ENCODE peak calls at places on chromosomes 7 and 10, in ten cellular contexts. One of them, this sample, is unnamed.

GRCh38 chr7:127938588-127938987 is 92.6 kb downstream of the LRRC4 start:
- DNase-seq in globus pallidus: no peak
- DNase-seq in tibial nerve: no peak
- DNase-seq in H9: no peak
- DNase-seq in hippocampal formation: no peak
- DNase-seq in AG20443: peak
- DNase-seq in mesenchymal stem cell: peak
- DNase-seq in germinal center: no peak
- DNase-seq in SW480: peak
- DNase-seq in occipital lobe: no peak
- DNase-seq in this sample: peak

GRCh38 chr10:78149193-78149592 is 115.5 kb downstream of the RPS24 start:
- DNase-seq in hippocampal formation: no peak
- DNase-seq in AG20443: peak
- DNase-seq in H9: no peak
- DNase-seq in tibial nerve: no peak
- DNase-seq in mesenchymal stem cell: peak
- DNase-seq in globus pallidus: no peak
- DNase-seq in germinal center: no peak
- DNase-seq in SW480: no peak
- DNase-seq in occipital lobe: no peak
- DNase-seq in this sample: no peak

GRCh38 chr10:44752451-44753441 is 158.4 kb upstream of the TMEM72 start:
- DNase-seq in occipital lobe: no peak
- DNase-seq in AG20443: peak
- DNase-seq in SW480: peak
- DNase-seq in mesenchymal stem cell: peak
- DNase-seq in H9: no peak
- DNase-seq in globus pallidus: no peak
- DNase-seq in germinal center: no peak
- DNase-seq in hippocampal formation: no peak
- DNase-seq in tibial nerve: no peak
- DNase-seq in this sample: no peak

GRCh38 chr7:1924185-1924817 is 254.2 kb downstream of the ELFN1 start:
- DNase-seq in AG20443: no peak
- DNase-seq in globus pallidus: no peak
- DNase-seq in tibial nerve: no peak
- DNase-seq in mesenchymal stem cell: peak
- DNase-seq in SW480: no peak
- DNase-seq in germinal center: no peak
- DNase-seq in occipital lobe: no peak
- DNase-seq in H9: no peak
- DNase-seq in hippocampal formation: no peak
- DNase-seq in this sample: no peak

GRCh38 chr7:98418271-98418635 is 17.4 kb upstream of the BAIAP2L1 start:
- DNase-seq in germinal center: no peak
- DNase-seq in SW480: no peak
- DNase-seq in tibial nerve: no peak
- DNase-seq in mesenchymal stem cell: peak
- DNase-seq in hippocampal formation: no peak
- DNase-seq in H9: no peak
- DNase-seq in globus pallidus: no peak
- DNase-seq in occipital lobe: no peak
- DNase-seq in AG20443: peak
- DNase-seq in this sample: no peak

GRCh38 chr7:120996333-120996982 is 7.9 kb downstream of the CPED1 start:
- DNase-seq in SW480: no peak
- DNase-seq in tibial nerve: peak
- DNase-seq in germinal center: peak
- DNase-seq in occipital lobe: no peak
- DNase-seq in globus pallidus: no peak
- DNase-seq in H9: no peak
- DNase-seq in AG20443: peak
- DNase-seq in mesenchymal stem cell: peak
- DNase-seq in hippocampal formation: peak
- DNase-seq in this sample: peak

GRCh38 chr7:35430547-35431153 is 176.8 kb upstream of the TBX20 start:
- DNase-seq in SW480: no peak
- DNase-seq in mesenchymal stem cell: no peak
- DNase-seq in germinal center: peak
- DNase-seq in AG20443: no peak
- DNase-seq in tibial nerve: no peak
- DNase-seq in occipital lobe: no peak
- DNase-seq in H9: peak
- DNase-seq in hippocampal formation: no peak
- DNase-seq in globus pallidus: no peak
- DNase-seq in this sample: no peak

GRCh38 chr7:140646931-140647647 is 6.5 kb upstream of the DENND2A start:
- DNase-seq in germinal center: peak
- DNase-seq in SW480: peak
- DNase-seq in H9: peak
- DNase-seq in mesenchymal stem cell: peak
- DNase-seq in hippocampal formation: no peak
- DNase-seq in globus pallidus: peak
- DNase-seq in occipital lobe: no peak
- DNase-seq in AG20443: peak
- DNase-seq in tibial nerve: no peak
- DNase-seq in this sample: peak

GRCh38 chr7:16967174-16967868 is 85.5 kb upstream of the AGR3 start:
- DNase-seq in AG20443: peak
- DNase-seq in globus pallidus: no peak
- DNase-seq in germinal center: no peak
- DNase-seq in H9: no peak
- DNase-seq in SW480: no peak
- DNase-seq in hippocampal formation: no peak
- DNase-seq in mesenchymal stem cell: no peak
- DNase-seq in occipital lobe: no peak
- DNase-seq in tibial nerve: no peak
- DNase-seq in this sample: no peak

This sample was measured in hepatocyte.